ENCODE peak calls at places on chromosome 17, in nine cellular contexts. U is fibroblast of the aortic adventitia, T is RWPE2, E is ovary, H is WTC11, I is AG09309, S is AG04450, Z is heart right ventricle, R is stomach. F is an unnamed sample.

GRCh38 chr17:41962768-41963434 is 3.7 kb upstream of the CNP start:
- DNase-seq in T (no peak), E (peak), S (peak), H (peak), U (peak), Z (peak), R (peak), I (no peak), F (no peak)

GRCh38 chr17:50151937-50152547 is 1.6 kb upstream of the PPP1R9B start:
- DNase-seq in R (peak), I (peak), S (no peak), T (peak), U (peak), H (peak), Z (peak), E (peak), F (peak)

GRCh38 chr17:27633312-27634025 is 2.5 kb downstream of the LGALS9 start:
- DNase-seq in H (no peak), Z (no peak), E (peak), U (peak), I (no peak), T (no peak), S (no peak), R (no peak), F (no peak)

GRCh38 chr17:32285770-32286517 is 20.3 kb downstream of the RHBDL3 start:
- DNase-seq in T (no peak), S (no peak), H (no peak), Z (no peak), E (no peak), I (no peak), R (no peak), U (no peak), F (no peak)

GRCh38 chr17:81902023-81902652 is at the start of gene NPB:
- DNase-seq in S (no peak), I (no peak), Z (no peak), U (no peak), H (peak), R (peak), T (peak), E (peak), F (no peak)

GRCh38 chr17:44502598-44503079 is 567 bp downstream of the GPATCH8 start:
- DNase-seq in Z (no peak), H (no peak), R (peak), I (no peak), E (peak), S (no peak), U (peak), T (no peak), F (no peak)

GRCh38 chr17:3965123-3965800 is 1.0 kb upstream of the ATP2A3 start:
- DNase-seq in I (no peak), E (no peak), U (peak), R (peak), H (peak), Z (peak), T (no peak), S (no peak), F (no peak)

GRCh38 chr17:4599505-4600281 is 15.4 kb downstream of the SMTNL2 start:
- DNase-seq in R (no peak), I (no peak), H (peak), E (peak), T (no peak), S (no peak), U (peak), Z (peak), F (no peak)

GRCh38 chr17:51152766-51153209 is 571 bp upstream of the NME1 start:
- DNase-seq in T (no peak), Z (no peak), R (no peak), U (no peak), I (no peak), S (no peak), E (no peak), H (no peak), F (no peak)

GRCh38 chr17:63702223-63702577 is 2.3 kb upstream of the LIMD2 start:
- DNase-seq in Z (no peak), U (no peak), R (peak), T (no peak), S (no peak), H (no peak), E (no peak), I (no peak), F (no peak)

GRCh38 chr17:4679652-4680051 is 24.3 kb downstream of the PELP1 start:
- DNase-seq in E (no peak), Z (no peak), R (no peak), H (no peak), U (peak), S (peak), T (no peak), I (no peak), F (no peak)

GRCh38 chr17:72004476-72005331 is 116.1 kb upstream of the SOX9 start:
- DNase-seq in I (no peak), E (no peak), U (no peak), S (no peak), Z (no peak), H (no peak), R (no peak), T (no peak), F (no peak)

GRCh38 chr17:72515291-72516065 is 394.7 kb downstream of the SOX9 start:
- DNase-seq in H (no peak), S (no peak), E (no peak), Z (no peak), U (peak), I (no peak), R (peak), T (no peak), F (no peak)

GRCh38 chr17:29238133-29238850 is 8.4 kb upstream of the CRYBA1 start:
- DNase-seq in U (peak), I (no peak), S (no peak), H (no peak), E (no peak), T (no peak), R (no peak), Z (no peak), F (no peak)

GRCh38 chr17:76485569-76485968 is 15.7 kb downstream of the RHBDF2 start:
- DNase-seq in H (no peak), Z (no peak), E (no peak), R (no peak), T (no peak), S (no peak), I (no peak), U (no peak), F (no peak)

GRCh38 chr17:76427457-76428231 is 25.3 kb downstream of the UBE2O start:
- DNase-seq in S (peak), R (no peak), T (no peak), U (peak), E (no peak), H (no peak), I (no peak), Z (peak), F (no peak)

GRCh38 chr17:42135664-42136653 is 13.4 kb downstream of the HSPB9 start:
- DNase-seq in U (peak), Z (peak), E (peak), R (peak), S (no peak), T (no peak), H (peak), I (no peak), F (no peak)

GRCh38 chr17:41801374-41802062 is 10.2 kb downstream of the P3H4 start:
- DNase-seq in Z (peak), E (peak), U (peak), H (peak), T (no peak), S (peak), I (no peak), R (peak), F (no peak)

GRCh38 chr17:40364121-40364861 is at the start of gene GJD3:
- DNase-seq in I (no peak), R (no peak), Z (peak), E (no peak), H (peak), T (no peak), S (no peak), U (no peak), F (peak)

GRCh38 chr17:50353600-50354195 is 7.8 kb downstream of the XYLT2 start:
- DNase-seq in E (no peak), H (no peak), R (peak), Z (no peak), U (no peak), S (no peak), I (no peak), T (no peak), F (no peak)

GRCh38 chr17:77096570-77097214 is 44.1 kb upstream of the SEC14L1 start:
- DNase-seq in Z (no peak), H (no peak), E (no peak), R (peak), I (peak), U (peak), T (no peak), S (no peak), F (no peak)

GRCh38 chr17:40018211-40019121 is 3.2 kb downstream of the CSF3 start:
- DNase-seq in H (peak), U (peak), Z (peak), E (peak), S (no peak), R (no peak), I (no peak), T (no peak), F (no peak)

GRCh38 chr17:58344791-58345157 is 7.2 kb downstream of the SUPT4H1 start:
- DNase-seq in U (no peak), H (no peak), R (no peak), T (no peak), I (no peak), E (no peak), S (no peak), Z (no peak), F (no peak)
- TF ChIP-seq CTCF in U (no peak), H (no peak), R (no peak), T (no peak), I (no peak), E (no peak), S (no peak), Z (no peak), F (no peak)

GRCh38 chr17:33291248-33292183 is 1.6 kb downstream of the ASIC2 start:
- DNase-seq in R (no peak), I (no peak), U (no peak), S (no peak), H (peak), T (no peak), Z (peak), E (no peak), F (peak)
- TF ChIP-seq CTCF in R (no peak), I (no peak), U (no peak), S (no peak), H (no peak), T (peak), Z (no peak), E (no peak), F (no peak)

GRCh38 chr17:75130059-75130631 is 1.4 kb downstream of the NT5C start:
- DNase-seq in S (no peak), I (no peak), U (no peak), T (no peak), Z (no peak), R (no peak), H (no peak), E (no peak), F (peak)

GRCh38 chr17:75129576-75129975 is 2.0 kb downstream of the NT5C start:
- DNase-seq in T (no peak), H (no peak), E (no peak), R (no peak), U (no peak), S (no peak), I (no peak), Z (no peak), F (peak)

GRCh38 chr17:75131278-75132017 is at the start of gene NT5C:
- DNase-seq in I (no peak), H (peak), T (peak), R (peak), U (peak), Z (peak), S (peak), E (peak), F (peak)

GRCh38 chr17:75128694-75129505 is 2.6 kb downstream of the NT5C start:
- DNase-seq in E (no peak), H (no peak), Z (no peak), S (no peak), R (no peak), T (no peak), U (no peak), I (no peak), F (peak)

GRCh38 chr17:75130632-75131277 is 787 bp downstream of the NT5C start:
- DNase-seq in I (no peak), T (no peak), H (peak), E (peak), U (peak), R (peak), S (no peak), Z (no peak), F (no peak)
- TF ChIP-seq CTCF in I (peak), T (peak), H (no peak), E (no peak), U (peak), R (no peak), S (peak), Z (no peak), F (peak)

DNA sequence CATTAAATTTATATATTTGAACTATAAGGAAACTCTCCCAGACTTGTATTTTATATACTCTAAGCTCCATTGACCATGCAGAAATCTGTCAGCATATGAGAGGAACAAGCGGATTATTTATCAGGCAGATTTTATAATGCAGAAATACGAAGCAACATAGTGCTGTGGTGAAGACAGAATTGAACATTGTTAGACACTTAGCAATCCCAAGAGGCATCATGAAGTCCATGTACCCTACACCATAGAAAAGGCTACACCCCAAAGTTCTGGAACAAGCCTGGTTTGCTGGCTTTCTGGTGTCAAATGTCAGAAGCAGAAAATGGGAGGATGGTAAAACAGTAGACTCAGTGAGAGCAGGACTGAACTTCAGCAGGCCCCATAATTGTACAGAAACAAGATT is 241.1 kb downstream of the PRKCA start:
- DNase-seq in E (no peak), R (no peak), H (no peak), S (no peak), Z (no peak), U (no peak), I (no peak), T (no peak), F (no peak)
- TF ChIP-seq CTCF in E (no peak), R (no peak), H (no peak), S (no peak), Z (no peak), U (no peak), I (no peak), T (no peak), F (no peak)

GRCh38 chr17:8753976-8754440 is 4.3 kb downstream of the SPDYE4 start:
- DNase-seq in Z (no peak), R (no peak), S (no peak), E (no peak), H (no peak), I (no peak), T (no peak), U (peak), F (no peak)
- TF ChIP-seq CTCF in Z (peak), R (no peak), S (peak), E (no peak), H (no peak), I (peak), T (peak), U (peak), F (peak)

DNA sequence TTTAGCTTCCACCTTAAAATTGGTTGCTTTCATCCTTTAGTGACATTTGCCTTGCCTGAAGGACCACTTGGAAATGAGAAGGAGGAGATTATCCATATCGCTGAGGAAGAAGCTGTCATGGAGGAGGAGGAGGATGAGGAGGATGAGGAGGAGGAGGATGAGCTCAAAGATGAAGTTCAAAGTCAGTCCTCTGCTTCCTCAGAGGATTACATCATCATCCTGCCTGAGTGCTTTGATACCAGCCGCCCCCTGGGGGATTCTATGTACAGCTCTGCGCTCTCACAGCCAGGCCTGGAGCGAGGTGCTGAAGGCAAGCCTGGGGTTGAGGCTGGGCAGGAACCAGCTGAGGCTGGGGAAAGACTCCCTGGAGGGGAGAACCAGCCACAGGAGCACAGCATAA is 11.5 kb upstream of the TMEM106A start:
- DNase-seq in H (no peak), S (no peak), U (no peak), Z (no peak), R (no peak), T (no peak), I (no peak), E (no peak), F (no peak)
- TF ChIP-seq CTCF in H (no peak), S (no peak), U (no peak), Z (no peak), R (no peak), T (no peak), I (no peak), E (no peak), F (no peak)

DNA sequence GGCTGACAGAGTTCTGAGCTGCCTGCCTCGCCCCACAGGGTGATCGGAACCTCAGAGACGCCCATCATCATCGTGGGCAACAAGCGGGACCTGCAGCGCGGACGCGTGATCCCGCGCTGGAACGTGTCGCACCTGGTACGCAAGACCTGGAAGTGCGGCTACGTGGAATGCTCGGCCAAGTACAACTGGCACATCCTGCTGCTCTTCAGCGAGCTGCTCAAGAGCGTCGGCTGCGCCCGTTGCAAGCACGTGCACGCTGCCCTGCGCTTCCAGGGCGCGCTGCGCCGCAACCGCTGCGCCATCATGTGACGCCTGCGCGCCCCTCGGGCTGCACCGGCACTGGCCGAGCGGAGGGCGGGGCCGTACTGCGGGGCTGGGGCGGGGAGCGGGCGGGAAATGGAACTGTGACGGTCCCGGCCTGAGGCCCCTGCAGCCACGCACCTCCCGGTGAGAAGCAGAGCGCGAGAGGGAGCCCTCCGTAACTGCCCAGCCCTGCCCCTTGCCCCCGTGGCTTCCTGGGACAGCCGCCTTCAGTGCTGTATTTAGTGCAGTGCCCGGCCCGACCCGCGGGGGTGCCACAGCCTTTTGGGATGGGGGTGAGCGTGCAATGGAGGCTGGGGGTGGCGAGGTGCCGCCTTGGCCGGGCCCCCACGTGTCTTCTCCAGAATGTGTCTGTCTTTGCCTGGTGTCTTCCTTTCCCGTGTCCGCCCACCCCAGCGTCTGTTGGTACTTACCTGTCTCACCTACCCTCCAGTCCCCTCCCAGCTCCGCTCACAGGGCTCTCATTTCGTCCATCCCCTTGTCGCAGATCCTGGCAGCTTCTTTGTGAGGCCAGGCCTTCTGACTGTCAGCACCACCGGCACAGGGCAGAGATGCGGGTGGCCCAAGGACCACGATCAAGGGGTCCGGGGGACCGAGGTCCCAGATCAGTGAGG is 9.8 kb downstream of the RASL10B start:
- DNase-seq in Z (no peak), R (no peak), I (no peak), U (no peak), H (peak), S (no peak), E (no peak), T (no peak), F (no peak)
- TF ChIP-seq CTCF in Z (no peak), R (no peak), I (no peak), U (no peak), H (no peak), S (no peak), E (no peak), T (no peak), F (peak)

DNA sequence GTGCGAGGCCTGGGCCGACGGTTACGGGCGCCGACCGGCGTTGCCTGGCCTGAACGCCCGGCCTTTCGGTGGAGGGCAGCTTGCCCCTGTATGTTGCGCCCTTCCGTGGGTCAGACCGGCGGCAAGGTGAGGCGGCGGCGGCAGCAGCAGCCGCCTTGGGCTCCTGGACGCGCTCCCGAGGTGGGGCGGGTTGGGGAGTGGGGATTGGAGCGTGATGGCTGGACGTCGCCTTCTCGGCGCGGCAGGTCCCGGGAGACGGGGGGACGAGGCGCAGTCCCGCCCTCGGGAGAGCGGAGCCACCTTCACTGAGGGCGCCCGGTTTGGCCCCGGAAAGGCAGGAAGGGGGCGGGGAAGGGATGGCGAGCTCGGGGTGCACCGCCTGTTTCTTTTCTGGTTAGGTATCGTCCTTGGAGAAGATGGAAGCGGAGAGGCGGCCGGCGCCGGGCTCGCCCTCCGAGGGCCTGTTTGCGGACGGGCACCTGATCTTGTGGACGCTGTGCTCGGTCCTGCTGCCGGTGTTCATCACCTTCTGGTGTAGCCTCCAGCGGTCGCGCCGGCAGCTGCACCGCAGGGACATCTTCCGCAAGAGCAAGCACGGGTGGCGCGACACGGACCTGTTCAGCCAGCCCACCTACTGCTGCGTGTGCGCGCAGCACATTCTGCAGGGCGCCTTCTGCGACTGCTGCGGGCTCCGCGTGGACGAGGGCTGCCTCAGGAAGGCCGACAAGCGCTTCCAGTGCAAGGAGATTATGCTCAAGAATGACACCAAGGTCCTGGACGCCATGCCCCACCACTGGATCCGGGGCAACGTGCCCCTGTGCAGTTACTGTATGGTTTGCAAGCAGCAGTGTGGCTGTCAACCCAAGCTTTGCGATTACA is 668 bp downstream of the DGKE start:
- DNase-seq in I (no peak), R (peak), U (no peak), T (peak), E (peak), H (peak), S (no peak), Z (peak), F (no peak)
- TF ChIP-seq CTCF in I (no peak), R (no peak), U (no peak), T (no peak), E (no peak), H (no peak), S (no peak), Z (no peak), F (no peak)

F was measured in chondrocyte.